ENCODE peak calls at places on chromosome 1, in six cellular contexts. A is CD8-positive, alpha-beta T cell; J is prostate gland; K is breast epithelium; W is upper lobe of left lung; F is ovary. T is an unnamed sample. For H3K27me3, the result is how much of the 10 kb centered on the place peaks cover.

GRCh38 chr1:147785794-147786506 is 25.5 kb upstream of the GJA5 start:
- DNase-seq in A (no peak), J (no peak), K (no peak), W (no peak), F (no peak), T (no peak)

GRCh38 chr1:66396212-66396890 is 137.6 kb upstream of the SGIP1 start:
- DNase-seq in A (no peak), J (no peak), K (no peak), W (no peak), F (no peak), T (no peak)

GRCh38 chr1:180228648-180229482 is 1.2 kb upstream of the LHX4 start:
- DNase-seq in A (no peak), J (no peak), K (no peak), W (no peak), F (no peak), T (no peak)

GRCh38 chr1:14366361-14367018 is 232.0 kb upstream of the KAZN start:
- DNase-seq in A (no peak), J (no peak), K (no peak), W (no peak), F (no peak), T (peak)

GRCh38 chr1:241253491-241253890 is 103.5 kb downstream of the RGS7 start:
- DNase-seq in A (no peak), J (no peak), K (no peak), W (no peak), F (no peak), T (no peak)

GRCh38 chr1:10430216-10431064 is at the start of gene CENPS:
- DNase-seq in A (peak), J (peak), K (peak), W (peak), F (peak), T (peak)

GRCh38 chr1:21292991-21293536 is 2.8 kb upstream of the ECE1 start:
- DNase-seq in A (no peak), J (no peak), K (no peak), W (no peak), F (no peak), T (no peak)

GRCh38 chr1:180571060-180571831 is 12.5 kb downstream of the OVAAL start:
- DNase-seq in A (no peak), J (no peak), K (no peak), W (no peak), F (no peak), T (no peak)

GRCh38 chr1:118290046-118290445 is 105.0 kb upstream of the SPAG17 start:
- DNase-seq in A (no peak), J (no peak), K (no peak), W (no peak), F (no peak), T (no peak)

GRCh38 chr1:38800720-38801671 is 58.6 kb downstream of the RRAGC start:
- DNase-seq in A (no peak), J (no peak), K (no peak), W (no peak), F (no peak), T (no peak)
- H3K27me3 ChIP-seq in A (under half), J (under half), K (under half), W (under half), F (under half), T (under half)

GRCh38 chr1:28450561-28450960 is 55.3 kb upstream of the RCC1 start:
- DNase-seq in A (no peak), J (no peak), K (no peak), W (no peak), F (no peak), T (no peak)
- H3K27ac ChIP-seq in A (no peak), J (no peak), K (peak), W (no peak), F (no peak), T (no peak)

GRCh38 chr1:161304927-161305871 is 4.6 kb downstream of the MPZ start:
- DNase-seq in A (no peak), J (no peak), K (no peak), W (no peak), F (peak), T (no peak)
- H3K4me3 ChIP-seq in A (peak), J (peak), K (peak), W (peak), F (peak), T (peak)

DNA sequence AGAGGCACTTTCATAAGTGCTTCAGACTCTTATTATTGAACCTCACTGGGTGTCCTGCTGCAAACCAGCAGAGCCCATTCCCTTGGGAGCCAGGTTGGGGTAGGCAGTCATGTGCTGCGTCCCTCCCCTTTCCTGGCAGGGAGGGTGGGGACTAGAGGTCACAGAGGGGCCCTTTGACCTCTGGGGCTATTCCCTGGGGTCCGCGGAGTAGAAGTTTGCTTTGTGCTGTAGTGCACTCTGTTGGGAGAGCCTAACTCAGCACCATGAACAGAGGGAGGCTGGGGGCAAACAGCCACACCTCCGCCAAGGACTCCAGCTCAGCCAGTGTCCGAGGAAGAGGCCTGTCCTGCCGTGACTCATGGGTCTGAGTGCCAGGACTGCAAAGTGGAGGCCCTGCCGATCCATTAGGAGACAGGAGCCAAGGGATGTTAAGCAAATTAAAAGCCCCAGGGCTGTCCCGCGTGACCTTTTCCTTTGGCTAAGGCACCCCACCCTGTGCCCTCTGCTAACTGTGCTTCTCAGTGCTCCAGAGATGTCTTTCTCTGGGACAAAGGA is 3.0 kb upstream of the IGSF21 start:
- DNase-seq in A (no peak), J (no peak), K (no peak), W (no peak), F (no peak), T (no peak)
- H3K27me3 ChIP-seq in A (under half), J (under half), K (half or more), W (under half), F (under half), T (under half)

GRCh38 chr1:64340361-64340760 is 129.6 kb upstream of the CACHD1 start:
- DNase-seq in A (no peak), J (no peak), K (no peak), W (no peak), F (no peak), T (no peak)
- H3K27ac ChIP-seq in A (no peak), J (no peak), K (no peak), W (no peak), F (no peak), T (no peak)